ENCODE peak calls at places on chromosomes 4 and X, in five cellular contexts. Z is H9, Y is mesenchymal stem cell, O is H1, S is neuronal stem cell. V is an unnamed sample.

GRCh38 chrX:138034136-138034535 is 468.2 kb downstream of the ZIC3 start:
- DNase-seq in O (no peak), Z (no peak), S (no peak), Y (no peak), V (no peak)

GRCh38 chr4:108779958-108780357 is 17.1 kb upstream of the ETNPPL start:
- DNase-seq in Y (no peak), O (no peak), S (no peak), Z (no peak), V (no peak)

GRCh38 chr4:14529653-14530052 is 472.6 kb upstream of the CPEB2 start:
- DNase-seq in Z (peak), S (peak), Y (peak), O (peak), V (no peak)

GRCh38 chrX:71846429-71846828 is 64.2 kb upstream of the NHSL2 start:
- DNase-seq in Y (peak), O (no peak), S (no peak), Z (no peak), V (no peak)

GRCh38 chr4:16752150-16752549 is 146.3 kb downstream of the LDB2 start:
- DNase-seq in Y (peak), Z (no peak), O (no peak), S (no peak), V (peak)

GRCh38 chrX:78199851-78200250 is 60.4 kb upstream of the TAF9B start:
- DNase-seq in O (no peak), Z (no peak), Y (peak), S (no peak), V (no peak)

GRCh38 chrX:151984328-151984727 is 9.9 kb upstream of the GABRE start:
- DNase-seq in Z (no peak), Y (peak), O (no peak), S (no peak), V (peak)

GRCh38 chr4:83329521-83330105 is 5.0 kb downstream of the HPSE start:
- DNase-seq in S (no peak), Z (no peak), Y (no peak), O (no peak), V (peak)

GRCh38 chr4:22897520-22898108 is 204.9 kb downstream of the GBA3 start:
- DNase-seq in Y (peak), O (peak), S (peak), Z (peak), V (no peak)

GRCh38 chr4:168877779-168878491 is 132.1 kb downstream of the CBR4 start:
- DNase-seq in Y (no peak), O (peak), S (peak), Z (peak), V (peak)

GRCh38 chr4:11397146-11397545 is 31.5 kb downstream of the HS3ST1 start:
- DNase-seq in S (no peak), Y (no peak), O (no peak), Z (no peak), V (peak)

GRCh38 chr4:8302331-8302730 is 32.8 kb downstream of the HTRA3 start:
- DNase-seq in S (no peak), Z (no peak), Y (no peak), O (no peak), V (no peak)

GRCh38 chrX:136906921-136907510 is 26.5 kb upstream of the RBMX start:
- DNase-seq in Z (no peak), O (no peak), Y (no peak), S (no peak), V (no peak)

GRCh38 chr4:146134761-146135160 is 40.8 kb upstream of the LSM6 start:
- DNase-seq in O (no peak), S (no peak), Z (no peak), Y (no peak), V (no peak)

GRCh38 chr4:145625677-145626622 is 6.8 kb downstream of the MMAA start:
- DNase-seq in S (no peak), O (no peak), Z (no peak), Y (no peak), V (no peak)

GRCh38 chr4:148030486-148030885 is 298.6 kb downstream of the ARHGAP10 start:
- DNase-seq in Y (peak), S (no peak), Z (no peak), O (no peak), V (no peak)

GRCh38 chr4:25939330-25939729 is 25.3 kb downstream of the SMIM20 start:
- DNase-seq in Y (no peak), S (no peak), Z (no peak), O (no peak), V (no peak)

GRCh38 chr4:138158746-138159297 is 83.3 kb downstream of the SLC7A11 start:
- DNase-seq in Z (no peak), Y (peak), S (no peak), O (no peak), V (no peak)

GRCh38 chr4:112287258-112287873 is 1.7 kb upstream of the TIFA start:
- DNase-seq in S (no peak), O (no peak), Y (no peak), Z (no peak), V (no peak)

GRCh38 chr4:112284662-112285411 is 867 bp downstream of the TIFA start:
- DNase-seq in O (no peak), Z (no peak), Y (peak), S (no peak), V (peak)

GRCh38 chr4:112289407-112290253 is 3.9 kb upstream of the TIFA start:
- DNase-seq in Y (no peak), Z (no peak), S (no peak), O (no peak), V (no peak)

GRCh38 chr4:112288455-112288854 is 2.8 kb upstream of the TIFA start:
- DNase-seq in O (no peak), Z (no peak), Y (no peak), S (no peak), V (no peak)

GRCh38 chr4:112290341-112290740 is 4.6 kb upstream of the TIFA start:
- DNase-seq in Y (no peak), S (no peak), Z (no peak), O (no peak), V (no peak)
- H2AFZ ChIP-seq in Y (no peak), S (no peak), Z (no peak), O (no peak), V (no peak)

GRCh38 chr4:102438396-102438795 is 62.8 kb upstream of the NFKB1 start:
- DNase-seq in S (no peak), O (no peak), Z (no peak), Y (peak), V (no peak)

GRCh38 chr4:102440498-102440897 is 60.7 kb upstream of the NFKB1 start:
- DNase-seq in Y (no peak), Z (no peak), O (no peak), S (no peak), V (no peak)

GRCh38 chr4:102441978-102442890 is 58.9 kb upstream of the NFKB1 start:
- DNase-seq in Z (no peak), Y (no peak), S (no peak), O (no peak), V (no peak)

GRCh38 chr4:102438873-102439614 is 62.1 kb upstream of the NFKB1 start:
- DNase-seq in Z (no peak), Y (peak), O (no peak), S (no peak), V (no peak)

DNA sequence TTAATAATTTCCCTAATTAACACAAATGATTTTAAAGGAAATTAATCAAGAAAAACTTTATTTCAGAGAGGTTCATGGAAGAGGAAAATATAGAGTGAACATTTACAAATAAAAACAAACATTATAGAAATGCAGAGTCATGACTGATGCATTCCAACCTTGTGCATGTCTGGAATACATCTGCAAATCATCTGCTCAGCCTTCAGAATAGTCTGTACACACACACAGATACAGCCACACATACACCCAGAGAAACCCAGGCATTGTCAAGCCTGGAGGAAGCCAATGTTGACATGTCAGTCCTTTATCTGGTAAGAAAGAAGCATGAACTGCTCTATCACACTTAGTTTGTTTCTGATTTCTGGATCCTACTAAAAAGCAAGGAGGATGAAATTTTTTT is 61.3 kb upstream of the NFKB1 start:
- DNase-seq in Y (peak), S (no peak), Z (no peak), O (no peak), V (peak)
- H2BK12ac ChIP-seq in Y (no peak), S (no peak), Z (no peak), O (no peak), V (no peak)

DNA sequence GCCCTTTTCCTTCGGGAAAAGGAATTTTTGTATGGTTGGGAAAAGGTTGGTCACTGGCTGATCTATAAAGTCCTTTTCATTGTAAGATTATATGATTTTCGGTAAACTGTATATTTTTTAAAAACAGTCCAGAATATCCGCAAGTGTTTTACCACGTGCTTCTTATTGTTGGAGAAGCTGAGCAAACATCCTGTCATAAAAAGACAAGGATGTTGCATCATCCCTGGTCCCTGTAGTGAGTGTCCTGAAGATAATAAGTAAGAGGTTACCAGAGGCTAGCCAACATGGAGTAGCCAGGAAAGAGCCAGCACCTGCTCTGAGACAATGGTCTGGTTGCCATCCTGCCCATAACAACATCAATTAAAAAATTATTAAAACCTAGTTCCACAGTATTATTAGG is 5.1 kb downstream of the CXCL9 start:
- DNase-seq in S (no peak), O (no peak), Y (no peak), Z (no peak), V (no peak)
- H2AFZ ChIP-seq in S (no peak), O (no peak), Y (no peak), Z (no peak), V (no peak)

DNA sequence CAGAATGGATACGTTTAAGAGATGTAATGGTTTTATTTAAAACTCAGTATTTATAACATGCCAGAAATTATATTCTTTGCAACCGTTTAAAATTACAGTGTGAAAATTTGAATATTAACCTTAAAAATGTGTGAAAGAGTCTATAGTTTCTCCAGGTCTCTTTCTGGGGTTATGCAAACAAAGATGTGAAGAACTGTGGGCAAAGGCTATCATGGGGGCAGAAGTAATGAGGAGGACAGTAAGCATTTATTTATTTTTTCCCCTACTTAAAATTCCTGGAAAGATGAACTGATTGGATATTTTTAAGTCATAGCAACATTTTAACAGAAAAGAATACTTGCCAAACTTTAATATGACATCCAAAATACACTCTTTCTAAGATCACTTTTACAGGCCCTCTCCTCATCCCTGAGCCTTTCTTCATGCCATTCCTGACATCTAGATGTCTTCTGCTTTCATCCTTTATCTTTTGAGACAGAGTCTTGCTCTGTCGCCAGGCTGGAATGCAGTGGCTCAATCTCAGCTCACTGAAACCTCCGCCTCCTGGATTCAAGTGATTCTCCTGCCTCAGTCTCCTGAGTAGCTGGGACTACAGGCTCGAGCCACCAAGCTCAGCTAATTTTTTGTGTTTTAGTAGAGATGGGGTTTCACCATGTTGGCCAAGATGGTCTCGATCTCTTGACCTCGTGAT is 46.1 kb downstream of the TMEM131L start:
- DNase-seq in S (no peak), Y (no peak), Z (no peak), O (no peak), V (no peak)
- H2BK12ac ChIP-seq in S (no peak), Y (no peak), Z (no peak), O (no peak), V (no peak)

DNA sequence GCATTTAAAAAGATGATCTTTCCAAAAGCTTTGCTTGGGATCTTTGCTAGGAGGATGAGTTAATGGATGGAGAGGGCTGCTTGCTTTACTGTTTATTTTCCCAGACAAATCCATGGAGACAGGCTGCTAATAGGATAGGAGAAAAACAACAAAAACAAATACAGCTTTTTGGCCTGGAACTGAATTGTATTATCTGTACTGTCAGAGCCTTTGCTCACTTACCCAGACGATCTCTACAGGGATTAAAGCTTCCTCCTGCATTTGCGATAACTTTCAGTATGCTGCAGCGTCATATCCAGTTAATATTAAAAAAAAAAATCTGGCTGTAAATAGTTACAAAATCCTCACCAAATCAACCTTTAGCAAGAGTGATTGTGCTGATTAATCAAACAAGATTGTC is 190.8 kb upstream of the NUDT6 start:
- DNase-seq in O (no peak), Z (no peak), S (no peak), Y (peak), V (no peak)
- H2AFZ ChIP-seq in O (no peak), Z (no peak), S (no peak), Y (no peak), V (no peak)

DNA sequence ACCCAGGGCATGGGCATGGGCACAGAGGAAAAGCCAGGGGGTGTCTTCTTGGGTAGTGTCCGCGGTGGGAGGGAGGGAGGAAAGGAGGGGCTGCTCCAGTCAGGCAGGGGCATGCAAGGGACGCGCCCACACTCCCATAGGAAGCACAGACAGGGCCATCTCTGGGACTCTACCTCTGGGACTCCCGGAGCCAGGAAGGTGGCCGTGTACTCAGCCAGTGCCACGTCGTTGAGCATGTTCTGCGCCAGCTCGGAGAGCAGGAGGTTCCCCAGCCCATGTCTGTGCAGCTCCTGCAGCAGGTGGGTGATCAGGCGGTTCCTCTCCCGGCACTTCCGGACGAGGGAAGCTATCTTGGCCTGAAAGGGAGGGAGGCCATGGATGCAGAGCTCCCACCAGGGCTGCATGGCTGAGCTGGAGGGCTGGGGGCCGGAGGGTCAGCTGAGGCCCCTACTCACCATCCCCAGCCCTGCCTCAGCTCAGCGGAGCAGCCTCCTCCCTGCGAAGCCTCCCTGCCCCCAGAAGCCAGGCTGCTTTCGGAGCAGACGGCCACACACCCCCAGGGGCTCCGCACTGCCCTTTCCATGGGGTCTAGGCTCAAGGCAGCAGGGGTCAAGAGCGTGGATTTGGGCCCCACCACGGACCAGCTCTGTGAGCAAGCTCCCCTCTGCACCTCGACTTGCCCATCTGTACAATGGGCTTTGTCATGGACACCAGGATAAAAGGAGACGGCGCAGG is 44.6 kb downstream of the C4orf50 start:
- DNase-seq in O (no peak), Y (no peak), S (no peak), Z (no peak), V (no peak)
- H2BK12ac ChIP-seq in O (peak), Y (no peak), S (peak), Z (no peak), V (no peak)

GRCh38 chrX:357035-357692 is 29.5 kb downstream of the PPP2R3B start:
- DNase-seq in S (no peak), Z (no peak), O (no peak), Y (no peak), V (no peak)

GRCh38 chrX:356385-357034 is 30.2 kb downstream of the PPP2R3B start:
- DNase-seq in Z (no peak), Y (peak), O (no peak), S (no peak), V (no peak)

GRCh38 chrX:358651-359143 is 28.0 kb downstream of the PPP2R3B start:
- DNase-seq in Y (no peak), Z (no peak), S (no peak), O (no peak), V (no peak)

GRCh38 chrX:355329-356050 is 31.2 kb downstream of the PPP2R3B start:
- DNase-seq in Z (no peak), S (no peak), Y (no peak), O (no peak), V (no peak)

GRCh38 chrX:357693-358471 is 28.8 kb downstream of the PPP2R3B start:
- DNase-seq in S (no peak), Z (no peak), Y (peak), O (no peak), V (no peak)
- H2AFZ ChIP-seq in S (no peak), Z (no peak), Y (no peak), O (no peak), V (no peak)

GRCh38 chrX:73867144-73867543 is 304.1 kb downstream of the CHIC1 start:
- DNase-seq in S (no peak), Y (no peak), Z (no peak), O (no peak), V (no peak)
- H2BK12ac ChIP-seq in S (no peak), Y (no peak), Z (no peak), O (no peak), V (no peak)

GRCh38 chr4:133151681-133152329 is 2.7 kb downstream of the PCDH10 start:
- DNase-seq in Z (peak), Y (peak), S (no peak), O (peak), V (peak)

GRCh38 chr4:133149932-133150642 is 993 bp downstream of the PCDH10 start:
- DNase-seq in O (no peak), Y (peak), Z (peak), S (no peak), V (no peak)

GRCh38 chr4:133151301-133151680 is 2.2 kb downstream of the PCDH10 start:
- DNase-seq in Y (peak), Z (no peak), S (no peak), O (no peak), V (no peak)

GRCh38 chr4:133149364-133149695 is 236 bp downstream of the PCDH10 start:
- DNase-seq in S (no peak), Y (no peak), Z (no peak), O (no peak), V (no peak)

GRCh38 chr4:133150643-133151300 is 1.7 kb downstream of the PCDH10 start:
- DNase-seq in Z (peak), Y (peak), O (peak), S (no peak), V (peak)
- H2AFZ ChIP-seq in Z (no peak), Y (no peak), O (peak), S (peak), V (no peak)

DNA sequence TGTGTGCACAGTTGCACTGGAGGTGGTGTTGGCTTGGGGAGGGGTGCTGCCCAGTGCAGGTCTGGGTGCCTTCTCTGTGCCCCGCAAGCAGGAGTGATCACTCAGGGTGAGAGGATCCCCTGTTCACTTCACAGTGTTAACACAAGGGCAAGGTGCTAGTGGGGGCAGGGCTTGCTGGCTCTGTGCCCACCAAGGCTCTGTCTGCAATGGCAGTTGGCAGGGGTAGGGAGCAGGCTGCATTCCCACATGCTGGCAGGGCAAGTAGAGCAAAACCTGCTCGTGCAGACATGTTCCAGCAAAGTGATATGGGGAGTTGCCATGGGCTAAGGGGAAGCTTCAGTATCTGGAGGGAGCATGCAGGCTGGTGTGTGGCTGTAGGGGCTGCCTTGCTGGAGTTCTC is 428.0 kb downstream of the ZNF674 start:
- DNase-seq in Z (no peak), O (no peak), Y (no peak), S (no peak), V (no peak)
- H2BK12ac ChIP-seq in Z (no peak), O (no peak), Y (no peak), S (no peak), V (no peak)